ENCODE peak calls at places on chromosomes 6 and 20, in six cellular contexts. V is H1, R is IMR-90, Q is trophoblast cell, E is mesenchymal stem cell, X is neuronal stem cell. Z is an unnamed sample. For H3K27me3, the result is how much of the 10 kb centered on the place peaks cover.

GRCh38 chr20:18585134-18585533 is 2.7 kb upstream of the DTD1 start:
- DNase-seq in R (peak), Q (no peak), E (peak), V (no peak), X (no peak), Z (peak)

GRCh38 chr6:154805288-154805911 is 72.2 kb downstream of the SCAF8 start:
- DNase-seq in V (no peak), R (peak), E (peak), X (no peak), Q (no peak), Z (no peak)

GRCh38 chr6:140052757-140053729 is 678.6 kb upstream of the CITED2 start:
- DNase-seq in E (peak), V (no peak), X (no peak), R (peak), Q (peak), Z (no peak)

GRCh38 chr6:133804263-133804662 is 84.7 kb upstream of the TCF21 start:
- DNase-seq in V (no peak), E (peak), X (no peak), R (peak), Q (no peak), Z (no peak)

GRCh38 chr20:24994470-24995368 is 2.2 kb upstream of the APMAP start:
- DNase-seq in R (peak), V (peak), E (peak), Q (peak), X (peak), Z (peak)

GRCh38 chr6:46325561-46326525 is 155.1 kb upstream of the ENPP5 start:
- DNase-seq in Q (no peak), V (peak), X (no peak), E (peak), R (peak), Z (no peak)

GRCh38 chr20:62485062-62485700 is 9.4 kb upstream of the GATA5 start:
- DNase-seq in V (no peak), E (peak), X (no peak), Q (no peak), R (peak), Z (no peak)

GRCh38 chr6:37638414-37639079 is 59.1 kb downstream of the MDGA1 start:
- DNase-seq in V (no peak), E (peak), X (no peak), R (no peak), Q (no peak), Z (no peak)

GRCh38 chr20:63580796-63581461 is 6.9 kb upstream of the HELZ2 start:
- DNase-seq in R (peak), X (no peak), E (peak), Q (peak), V (no peak), Z (peak)

GRCh38 chr20:63830821-63831593 is at the start of gene ZBTB46:
- DNase-seq in Q (no peak), E (peak), R (peak), X (no peak), V (no peak), Z (no peak)

GRCh38 chr6:96563853-96564252 is 925 bp downstream of the FHL5 start:
- DNase-seq in V (no peak), X (no peak), E (no peak), R (no peak), Q (no peak), Z (no peak)

DNA sequence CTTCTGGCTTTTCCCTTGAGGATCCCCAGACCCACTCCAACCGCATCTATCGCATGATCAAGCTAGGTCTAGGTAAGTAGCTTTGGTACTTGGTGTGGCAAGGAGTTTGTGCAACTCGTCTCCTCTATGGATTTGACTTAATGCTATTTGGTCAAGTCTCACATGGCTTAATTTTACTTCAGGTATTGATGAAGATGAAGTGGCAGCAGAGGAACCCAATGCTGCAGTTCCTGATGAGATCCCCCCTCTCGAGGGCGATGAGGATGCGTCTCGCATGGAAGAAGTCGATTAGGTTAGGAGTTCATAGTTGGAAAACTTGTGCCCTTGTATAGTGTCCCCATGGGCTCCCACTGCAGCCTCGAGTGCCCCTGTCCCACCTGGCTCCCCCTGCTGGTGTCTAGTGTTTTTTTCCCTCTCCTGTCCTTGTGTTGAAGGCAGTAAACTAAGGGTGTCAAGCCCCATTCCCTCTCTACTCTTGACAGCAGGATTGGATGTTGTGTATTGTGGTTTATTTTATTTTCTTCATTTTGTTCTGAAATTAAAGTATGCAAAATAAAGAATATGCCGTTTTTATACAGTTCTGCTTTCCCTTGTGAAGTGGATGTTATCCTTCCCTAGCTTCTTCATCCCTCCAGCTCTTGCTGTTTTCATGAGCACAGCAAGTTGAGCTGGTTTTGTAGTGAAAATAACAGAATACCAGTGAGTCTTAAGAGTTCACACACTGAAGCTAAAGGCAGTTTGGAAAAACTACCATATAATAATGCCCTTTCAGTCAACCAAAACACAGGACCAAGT is 3.8 kb downstream of the SLC35B2 start:
- DNase-seq in R (no peak), X (no peak), V (peak), Q (peak), E (peak), Z (peak)
- H3K14ac ChIP-seq in R (no peak), X (no peak), V (no peak), Q (no peak), E (no peak), Z (no peak)

DNA sequence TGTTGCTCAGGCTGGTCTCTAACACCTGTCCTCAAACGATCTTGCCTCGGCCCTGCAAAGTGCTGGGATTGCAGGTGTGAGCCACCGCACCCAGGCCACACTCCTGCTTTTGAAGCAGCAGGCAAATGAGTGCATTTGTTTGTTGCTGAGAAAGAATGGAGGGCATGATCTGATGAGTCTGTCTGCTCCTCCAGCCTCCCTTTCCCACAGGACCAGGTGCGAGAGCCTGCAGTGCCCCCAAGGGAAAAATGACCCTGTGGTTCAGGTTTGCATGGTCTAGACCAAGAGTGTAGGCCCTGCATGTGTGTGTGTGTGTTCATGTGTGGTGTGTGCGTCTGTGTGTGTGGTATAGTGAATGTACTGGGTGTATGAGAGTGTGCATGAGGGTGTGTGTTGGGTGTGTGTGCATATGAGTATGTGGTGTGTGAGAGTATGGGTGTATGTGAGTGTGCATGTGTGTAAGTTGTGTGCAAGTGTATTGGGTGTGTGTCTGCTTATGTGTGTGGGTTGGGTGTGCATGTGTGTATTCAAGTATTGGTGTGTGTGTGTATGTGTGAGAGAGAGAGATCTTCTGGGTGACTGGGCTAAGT is 22.8 kb upstream of the FOXC1 start:
- DNase-seq in R (no peak), X (no peak), V (peak), E (no peak), Q (no peak), Z (no peak)
- H3K27me3 ChIP-seq in R (under half), X (under half), V (under half), E (half or more), Q (under half), Z (under half)

DNA sequence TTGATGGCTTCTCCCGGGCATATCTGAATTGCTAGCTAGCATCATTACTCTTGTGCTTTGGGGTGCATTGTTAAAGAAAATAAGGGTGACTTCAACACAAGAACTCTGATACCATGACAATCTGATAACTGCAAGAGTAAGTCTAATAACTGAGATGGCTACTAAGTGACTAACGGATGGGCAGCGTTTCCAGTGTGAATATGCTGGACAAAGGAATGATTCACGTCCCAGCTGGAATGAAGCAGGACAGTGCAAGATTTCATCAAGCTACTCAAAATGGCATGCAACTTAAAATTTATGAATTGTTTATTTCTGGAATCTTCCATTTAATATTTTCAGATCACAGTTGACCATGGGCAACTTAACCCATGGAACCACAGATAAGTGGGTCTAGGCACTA is 31.7 kb downstream of the MOXD1 start:
- DNase-seq in E (peak), R (peak), Q (peak), V (no peak), X (no peak), Z (no peak)
- H3K4ac ChIP-seq in E (no peak), R (peak), Q (no peak), V (no peak), X (no peak), Z (no peak)

GRCh38 chr6:135213616-135214015 is 32.5 kb downstream of the MYB start:
- DNase-seq in Q (no peak), V (no peak), X (no peak), R (no peak), E (no peak), Z (no peak)
- H3K14ac ChIP-seq in Q (no peak), V (no peak), X (no peak), R (peak), E (no peak), Z (no peak)

GRCh38 chr20:45497971-45498494 is 17.4 kb downstream of the SPINT3 start:
- DNase-seq in X (no peak), R (no peak), Q (no peak), V (no peak), E (no peak), Z (no peak)

GRCh38 chr20:45500022-45500421 is 15.4 kb downstream of the SPINT3 start:
- DNase-seq in E (no peak), R (no peak), X (no peak), Q (no peak), V (no peak), Z (no peak)

GRCh38 chr20:45503430-45503829 is 12.0 kb downstream of the SPINT3 start:
- DNase-seq in X (no peak), R (no peak), Q (no peak), V (no peak), E (no peak), Z (no peak)

GRCh38 chr20:45502561-45502960 is 12.9 kb downstream of the SPINT3 start:
- DNase-seq in X (no peak), E (no peak), R (no peak), V (no peak), Q (no peak), Z (no peak)

GRCh38 chr20:45501600-45501999 is 13.8 kb downstream of the SPINT3 start:
- DNase-seq in V (no peak), R (no peak), E (no peak), X (no peak), Q (no peak), Z (no peak)
- H3K27me3 ChIP-seq in V (under half), R (under half), E (under half), X (under half), Q (under half), Z (under half)

GRCh38 chr20:38032585-38033329 is 499 bp downstream of the TTI1 start:
- DNase-seq in X (no peak), Q (no peak), R (no peak), V (no peak), E (no peak), Z (no peak)
- H3K4ac ChIP-seq in X (no peak), Q (peak), R (peak), V (no peak), E (no peak), Z (peak)

DNA sequence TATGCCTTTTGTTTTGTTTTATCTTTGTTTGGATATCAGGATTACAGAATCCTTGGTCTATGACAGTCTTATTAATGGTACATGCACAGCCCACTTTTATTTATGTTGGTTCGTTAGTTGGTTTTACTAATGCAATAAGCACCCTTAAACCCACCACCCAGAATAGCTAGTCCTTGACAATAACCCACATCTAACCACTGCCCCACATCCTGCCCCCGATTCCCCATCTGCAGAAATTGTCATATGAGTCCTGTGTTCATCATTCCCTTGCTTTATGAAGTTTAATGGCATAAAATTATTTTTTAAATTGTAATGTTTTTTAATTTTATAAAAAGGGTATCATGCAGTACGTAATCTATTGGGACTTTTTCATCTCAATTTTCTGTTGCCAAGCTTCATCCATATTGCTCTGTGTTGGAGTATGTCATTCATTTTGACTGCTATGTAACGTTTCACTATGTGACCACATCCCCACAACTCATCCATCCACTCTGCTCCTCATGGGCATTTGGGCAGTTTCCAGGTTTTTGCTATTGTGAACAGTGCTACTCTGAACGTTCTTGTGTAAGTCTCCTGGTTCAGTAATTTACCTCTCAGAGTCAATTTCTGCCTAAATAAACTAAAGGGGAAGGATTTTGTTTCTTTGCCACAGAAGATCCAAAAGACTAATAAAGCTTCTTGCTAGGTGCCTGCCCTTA is 150.4 kb downstream of the MRPL14 start:
- DNase-seq in V (no peak), R (peak), E (no peak), X (no peak), Q (no peak), Z (no peak)
- H3K14ac ChIP-seq in V (no peak), R (peak), E (no peak), X (no peak), Q (no peak), Z (no peak)

Z was measured in H9.